ENCODE peak calls at places on chromosome 20, in six cellular contexts. Q, B, Y, Z, D and T are unnamed samples.

GRCh38 chr20:37552415-37552814 is 24.7 kb upstream of the BLCAP start:
- DNase-seq in Q (no peak), B (peak), Y (peak), Z (no peak), D (no peak), T (no peak)

GRCh38 chr20:57772349-57772964 is 62.6 kb upstream of the PMEPA1 start:
- DNase-seq in Q (peak), B (peak), Y (no peak), Z (no peak), D (peak), T (peak)

GRCh38 chr20:297925-298754 is 770 bp downstream of the ZCCHC3 start:
- DNase-seq in Q (no peak), B (peak), Y (peak), Z (no peak), D (no peak), T (peak)

GRCh38 chr20:10758446-10758845 is 84.6 kb upstream of the JAG1 start:
- DNase-seq in Q (no peak), B (peak), Y (peak), Z (no peak), D (no peak), T (no peak)

GRCh38 chr20:198225-198624 is 8.7 kb upstream of the DEFB128 start:
- DNase-seq in Q (no peak), B (no peak), Y (no peak), Z (no peak), D (no peak), T (no peak)

GRCh38 chr20:11675920-11676617 is 241.6 kb upstream of the BTBD3 start:
- DNase-seq in Q (no peak), B (peak), Y (no peak), Z (no peak), D (no peak), T (no peak)

GRCh38 chr20:4111440-4112411 is 96.4 kb upstream of the RNF24 start:
- DNase-seq in Q (no peak), B (no peak), Y (no peak), Z (no peak), D (no peak), T (no peak)

GRCh38 chr20:35319206-35320197 is 27.3 kb upstream of the FAM83C start:
- DNase-seq in Q (no peak), B (peak), Y (peak), Z (no peak), D (no peak), T (no peak)

GRCh38 chr20:58229198-58229802 is 847 bp upstream of the ANKRD60 start:
- DNase-seq in Q (no peak), B (peak), Y (no peak), Z (no peak), D (peak), T (no peak)

GRCh38 chr20:34560141-34560523 is 1.6 kb downstream of the MAP1LC3A start:
- DNase-seq in Q (no peak), B (no peak), Y (no peak), Z (no peak), D (no peak), T (no peak)

GRCh38 chr20:58453391-58453790 is 61.8 kb downstream of the APCDD1L start:
- DNase-seq in Q (no peak), B (no peak), Y (no peak), Z (no peak), D (no peak), T (no peak)

GRCh38 chr20:53706511-53707031 is 112.9 kb upstream of the ZNF217 start:
- DNase-seq in Q (no peak), B (peak), Y (peak), Z (no peak), D (no peak), T (no peak)

GRCh38 chr20:44771172-44771535 is 25.5 kb downstream of the KCNK15 start:
- DNase-seq in Q (no peak), B (no peak), Y (no peak), Z (no peak), D (no peak), T (no peak)

GRCh38 chr20:62323980-62324906 is 21.4 kb downstream of the ADRM1 start:
- DNase-seq in Q (no peak), B (no peak), Y (no peak), Z (no peak), D (no peak), T (no peak)

GRCh38 chr20:12617076-12617475 is 391.7 kb upstream of the SPTLC3 start:
- DNase-seq in Q (no peak), B (no peak), Y (no peak), Z (no peak), D (no peak), T (no peak)

GRCh38 chr20:18066421-18067333 is 9.0 kb upstream of the OVOL2 start:
- DNase-seq in Q (no peak), B (no peak), Y (no peak), Z (no peak), D (no peak), T (no peak)

GRCh38 chr20:43972692-43973091 is 58.0 kb downstream of the TOX2 start:
- DNase-seq in Q (no peak), B (no peak), Y (no peak), Z (no peak), D (no peak), T (no peak)

GRCh38 chr20:607476-607875 is 2.6 kb downstream of the TCF15 start:
- DNase-seq in Q (no peak), B (no peak), Y (no peak), Z (no peak), D (no peak), T (no peak)

GRCh38 chr20:15594296-15594695 is 979.0 kb downstream of the KIF16B start:
- DNase-seq in Q (no peak), B (no peak), Y (no peak), Z (no peak), D (no peak), T (peak)

GRCh38 chr20:59560588-59561227 is 43.6 kb upstream of the PHACTR3 start:
- DNase-seq in Q (no peak), B (peak), Y (no peak), Z (no peak), D (no peak), T (peak)

GRCh38 chr20:24936526-24937407 is 12.3 kb upstream of the CST7 start:
- DNase-seq in Q (no peak), B (no peak), Y (no peak), Z (no peak), D (no peak), T (no peak)

GRCh38 chr20:21352703-21353102 is 44.6 kb downstream of the NKX2-4 start:
- DNase-seq in Q (no peak), B (peak), Y (peak), Z (no peak), D (no peak), T (peak)

GRCh38 chr20:56995635-56996075 is 270.8 kb downstream of the BMP7 start:
- DNase-seq in Q (peak), B (no peak), Y (no peak), Z (peak), D (peak), T (peak)

GRCh38 chr20:44104807-44105517 is 82.0 kb downstream of the JPH2 start:
- DNase-seq in Q (no peak), B (peak), Y (peak), Z (no peak), D (no peak), T (no peak)

GRCh38 chr20:54475334-54476287 is at the start of gene DOK5:
- DNase-seq in Q (no peak), B (peak), Y (no peak), Z (no peak), D (peak), T (no peak)

GRCh38 chr20:3696200-3696599 is 14.4 kb upstream of the ADAM33 start:
- DNase-seq in Q (no peak), B (no peak), Y (no peak), Z (no peak), D (no peak), T (no peak)

GRCh38 chr20:59221049-59221748 is 57.6 kb downstream of the ZNF831 start:
- DNase-seq in Q (no peak), B (no peak), Y (no peak), Z (no peak), D (peak), T (no peak)

GRCh38 chr20:59004493-59004762 is 2.6 kb downstream of the CTSZ start:
- DNase-seq in Q (no peak), B (no peak), Y (no peak), Z (no peak), D (no peak), T (peak)

GRCh38 chr20:3068986-3069900 is 2.2 kb upstream of the OXT start:
- DNase-seq in Q (no peak), B (peak), Y (no peak), Z (no peak), D (peak), T (peak)

GRCh38 chr20:59745201-59745600 is 140.9 kb downstream of the PHACTR3 start:
- DNase-seq in Q (no peak), B (no peak), Y (no peak), Z (no peak), D (no peak), T (no peak)

GRCh38 chr20:11797161-11797560 is 120.5 kb upstream of the BTBD3 start:
- DNase-seq in Q (no peak), B (no peak), Y (peak), Z (no peak), D (no peak), T (no peak)

GRCh38 chr20:39630215-39630614 is 668.1 kb downstream of the DHX35 start:
- DNase-seq in Q (no peak), B (no peak), Y (no peak), Z (no peak), D (no peak), T (no peak)

DNA sequence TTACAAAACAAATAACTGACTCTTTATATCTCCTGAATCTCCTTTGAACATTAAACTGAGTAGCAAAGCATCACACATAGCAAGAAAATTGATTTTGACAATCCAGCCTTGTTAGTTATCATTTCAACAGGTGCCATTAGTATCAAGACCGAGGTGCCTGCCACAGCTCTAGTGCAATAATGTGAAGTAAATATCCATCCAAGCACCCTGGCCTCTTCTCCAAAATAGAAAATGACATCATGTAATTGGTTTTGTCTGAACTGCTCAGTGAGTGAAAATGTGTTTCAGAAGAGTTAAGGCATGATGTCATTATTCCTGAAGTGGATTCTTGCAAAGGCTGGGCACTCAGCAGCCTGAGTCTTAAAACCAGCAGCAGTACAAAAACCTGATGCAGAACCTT is 341.4 kb downstream of the PLCB1 start:
- DNase-seq in Q (no peak), B (peak), Y (peak), Z (no peak), D (no peak), T (no peak)
- H4K91ac ChIP-seq in Q (no peak), B (no peak), Y (no peak), Z (no peak), D (no peak), T (no peak)

GRCh38 chr20:36386236-36386635 is 80.1 kb downstream of the DLGAP4 start:
- DNase-seq in Q (no peak), B (no peak), Y (no peak), Z (no peak), D (no peak), T (no peak)
- H3K9ac ChIP-seq in Q (no peak), B (no peak), Y (no peak), Z (no peak), D (no peak), T (no peak)

DNA sequence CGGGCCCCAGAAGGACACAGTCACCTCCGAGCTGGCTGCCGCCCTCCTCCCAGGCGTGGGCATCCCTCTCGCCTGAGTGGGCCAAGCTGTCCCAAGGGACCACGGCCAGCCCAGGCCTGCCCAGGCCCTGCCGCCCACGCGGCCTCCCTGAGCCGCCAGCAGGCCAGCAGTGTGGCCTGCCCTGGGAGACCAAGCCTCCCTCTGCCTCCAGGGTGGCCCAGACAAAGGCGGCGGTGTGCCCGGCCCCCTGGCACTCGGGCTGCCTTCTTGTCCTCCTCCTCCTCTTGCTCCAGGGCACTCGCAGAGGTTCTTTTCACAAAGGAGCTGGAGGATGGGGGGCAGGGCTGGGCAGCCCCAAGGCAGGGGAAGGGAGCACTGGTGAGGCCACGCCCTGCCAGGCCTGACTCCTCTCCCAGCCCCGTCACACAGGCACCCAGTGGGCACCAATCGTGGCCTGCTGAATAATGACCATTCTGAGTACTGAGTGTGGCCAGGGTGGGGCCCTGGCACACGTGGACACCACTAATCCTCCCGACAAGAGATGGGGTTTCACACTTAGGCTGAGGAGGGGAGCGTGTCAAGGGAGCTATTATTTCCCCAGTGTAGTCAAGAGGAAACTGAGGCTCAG is 25.3 kb downstream of the NOL4L start:
- DNase-seq in Q (no peak), B (no peak), Y (no peak), Z (no peak), D (no peak), T (peak)
- H3K14ac ChIP-seq in Q (no peak), B (no peak), Y (no peak), Z (no peak), D (no peak), T (no peak)

GRCh38 chr20:49969946-49970345 is 12.8 kb upstream of the SNAI1 start:
- DNase-seq in Q (no peak), B (no peak), Y (no peak), Z (no peak), D (no peak), T (peak)
- H4K91ac ChIP-seq in Q (no peak), B (no peak), Y (no peak), Z (no peak), D (no peak), T (no peak)

GRCh38 chr20:23562721-23563342 is 5.5 kb downstream of the CST9L start:
- DNase-seq in Q (no peak), B (no peak), Y (no peak), Z (no peak), D (no peak), T (no peak)

GRCh38 chr20:23564927-23565326 is 3.4 kb downstream of the CST9L start:
- DNase-seq in Q (no peak), B (no peak), Y (no peak), Z (no peak), D (no peak), T (no peak)

GRCh38 chr20:23566199-23566932 is 1.9 kb downstream of the CST9L start:
- DNase-seq in Q (no peak), B (no peak), Y (no peak), Z (no peak), D (peak), T (no peak)

GRCh38 chr20:23568320-23569011 is at the start of gene CST9L:
- DNase-seq in Q (no peak), B (no peak), Y (no peak), Z (no peak), D (peak), T (no peak)

DNA sequence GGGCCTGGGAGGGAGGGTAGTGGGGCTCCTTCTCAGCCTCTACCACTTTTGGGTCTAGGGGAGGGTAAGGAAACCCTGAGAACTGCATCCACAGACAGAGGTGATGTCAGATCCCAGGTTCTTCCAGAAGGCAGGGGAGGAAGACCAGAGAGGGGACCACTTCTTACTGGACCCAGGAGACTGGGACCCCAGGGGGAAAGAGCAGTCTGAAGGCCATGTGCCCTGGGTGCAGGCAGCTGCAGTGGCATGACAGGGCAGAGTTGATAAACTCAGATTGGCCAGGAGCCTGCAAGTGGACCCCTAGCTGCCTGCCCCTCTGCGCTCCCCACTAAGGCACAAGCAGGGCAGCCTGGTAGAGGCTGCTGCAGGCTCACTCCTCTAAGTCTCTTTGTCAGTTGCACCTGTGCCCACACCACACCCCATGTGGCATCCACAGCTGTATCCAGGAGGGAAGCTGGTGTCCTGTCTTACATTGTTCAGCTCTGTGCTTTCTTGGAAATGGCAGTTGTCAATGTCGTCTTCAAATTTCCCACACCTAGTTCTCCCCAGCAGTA is 2.7 kb downstream of the CST9L start:
- DNase-seq in Q (no peak), B (no peak), Y (no peak), Z (no peak), D (peak), T (no peak)
- H3K9ac ChIP-seq in Q (no peak), B (no peak), Y (no peak), Z (no peak), D (no peak), T (no peak)

GRCh38 chr20:63738687-63739128 is 868 bp upstream of the SLC2A4RG start:
- DNase-seq in Q (no peak), B (no peak), Y (peak), Z (peak), D (peak), T (peak)
- H3K14ac ChIP-seq in Q (no peak), B (no peak), Y (no peak), Z (no peak), D (no peak), T (no peak)

DNA sequence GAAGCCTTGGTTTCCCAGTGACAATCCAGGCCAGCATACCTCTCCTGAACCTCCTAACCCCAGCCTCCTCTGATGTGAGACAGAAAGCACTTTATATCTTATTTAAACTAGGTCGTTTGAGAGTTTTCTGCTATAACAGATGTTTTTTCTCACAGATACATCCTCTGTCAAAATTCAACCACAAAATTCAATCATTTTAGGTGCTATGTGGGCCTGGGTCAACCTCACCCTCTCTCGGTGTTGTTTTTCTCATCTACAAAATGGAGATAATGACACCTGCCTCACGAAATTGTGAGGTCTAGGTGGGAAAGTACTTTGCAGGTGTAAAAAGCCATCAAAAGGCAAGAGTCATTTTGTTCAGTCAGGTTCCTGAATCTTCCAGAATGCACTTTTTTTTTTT is 46.2 kb upstream of the NFATC2 start:
- DNase-seq in Q (no peak), B (no peak), Y (no peak), Z (no peak), D (no peak), T (no peak)
- H4K91ac ChIP-seq in Q (no peak), B (no peak), Y (no peak), Z (no peak), D (no peak), T (peak)

GRCh38 chr20:23085415-23086055 is 589 bp downstream of the CD93 start:
- DNase-seq in Q (no peak), B (no peak), Y (no peak), Z (no peak), D (no peak), T (no peak)

GRCh38 chr20:23084845-23085355 is 1.2 kb downstream of the CD93 start:
- DNase-seq in Q (no peak), B (no peak), Y (no peak), Z (no peak), D (no peak), T (no peak)

GRCh38 chr20:23082846-23083552 is 3.1 kb downstream of the CD93 start:
- DNase-seq in Q (no peak), B (no peak), Y (no peak), Z (no peak), D (peak), T (no peak)

GRCh38 chr20:23083553-23084220 is 2.4 kb downstream of the CD93 start:
- DNase-seq in Q (no peak), B (no peak), Y (no peak), Z (no peak), D (no peak), T (no peak)

DNA sequence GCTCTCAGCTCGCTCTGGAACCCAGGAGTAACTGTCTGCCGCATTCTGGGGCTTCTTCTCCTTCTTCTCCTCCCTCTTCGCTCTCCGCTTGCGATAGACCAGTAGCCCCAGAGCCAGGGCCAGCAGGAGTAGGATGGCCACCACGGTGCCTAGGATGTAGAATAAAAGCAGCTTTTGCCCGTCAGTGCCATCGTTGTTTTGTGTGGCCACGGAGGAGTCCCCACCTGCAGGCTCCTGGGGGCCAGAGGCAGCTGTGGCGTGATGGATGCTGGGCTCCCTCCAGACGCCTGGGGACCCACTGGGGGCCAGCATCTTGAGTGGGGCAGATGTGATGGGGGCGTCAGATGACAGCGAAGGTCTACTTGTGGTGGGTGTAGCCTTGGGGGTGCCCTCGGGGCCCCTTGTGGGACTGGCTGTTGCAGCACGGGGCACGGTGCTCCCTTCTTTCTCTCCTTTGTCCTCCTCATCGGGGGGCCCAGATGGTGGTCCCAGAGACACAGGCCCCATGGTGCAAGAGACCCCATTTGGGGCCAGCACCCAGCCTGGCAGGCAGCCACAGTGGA is 1.8 kb downstream of the CD93 start:
- DNase-seq in Q (no peak), B (no peak), Y (no peak), Z (no peak), D (no peak), T (no peak)
- H3K9ac ChIP-seq in Q (no peak), B (no peak), Y (no peak), Z (no peak), D (no peak), T (no peak)